ENCODE peak calls at places on chromosomes 5 and 9, in ten cellular contexts. Z is hepatocyte; P is stimulated activated CD4-positive, alpha-beta T cell treated with anti-CD3 and anti-CD28 coated beads, TNF-alpha, amount 100 ng/mL, for 4 hours; J is head of caudate nucleus; N is ovary; K is endothelial cell; A is GM10248; D is NCI-H1694 treated with DMSO at 0.1 percent for 48 hours; R is SK-N-DZ; I is GM23248. T is an unnamed sample.
A peak's percentile ranks its signal among the peaks of the same experiment; 100 is the strongest.

GRCh38 chr9:104091708-104092107 is 2.4 kb upstream of the SMC2 start:
- DNase-seq in N (no peak), D (no peak), A (peak; percentile 18), P (no peak), R (no peak), I (peak; percentile 67), Z (no peak), J (no peak), K (no peak), T (no peak)

GRCh38 chr9:112535811-112536210 is 49.2 kb downstream of the KIAA1958 start:
- DNase-seq in Z (no peak), R (no peak), K (no peak), J (no peak), D (no peak), N (no peak), I (peak; percentile 77), P (no peak), A (no peak), T (no peak)

GRCh38 chr5:29197636-29198035 is 1995.8 kb upstream of the CDH6 start:
- DNase-seq in I (no peak), N (no peak), J (no peak), R (no peak), P (no peak), K (no peak), A (no peak), Z (no peak), D (no peak), T (no peak)

GRCh38 chr5:52339285-52339684 is 448.4 kb upstream of the ITGA1 start:
- DNase-seq in A (no peak), Z (no peak), R (no peak), I (no peak), P (no peak), N (no peak), D (no peak), K (no peak), J (no peak), T (no peak)

GRCh38 chr5:113336975-113337374 is 97.8 kb downstream of the TSSK1B start:
- DNase-seq in J (no peak), Z (peak; percentile 56), D (no peak), I (peak; percentile 78), N (no peak), K (peak; percentile 30), R (peak; percentile 85), A (no peak), P (no peak), T (peak; percentile 73)

GRCh38 chr5:181189962-181190710 is 14.9 kb downstream of the TRIM7 start:
- DNase-seq in P (no peak), N (peak; percentile 30), A (no peak), R (no peak), K (peak; percentile 34), I (peak; percentile 35), Z (peak; percentile 35), D (no peak), J (no peak), T (peak; percentile 51)

GRCh38 chr5:171351674-171352073 is 36.0 kb upstream of the NPM1 start:
- DNase-seq in P (no peak), Z (no peak), J (no peak), D (no peak), A (no peak), R (no peak), N (no peak), K (no peak), I (peak; percentile 40), T (no peak)

GRCh38 chr5:132046915-132047314 is 13.5 kb upstream of the IL3 start:
- DNase-seq in Z (no peak), A (no peak), D (no peak), J (no peak), R (no peak), N (no peak), P (no peak), I (no peak), K (no peak), T (no peak)

GRCh38 chr5:38835887-38836286 is 9.9 kb upstream of the OSMR start:
- DNase-seq in R (no peak), K (no peak), A (no peak), N (no peak), D (no peak), P (no peak), Z (no peak), I (peak; percentile 68), J (no peak), T (no peak)

GRCh38 chr5:56279979-56280378 is 46.8 kb upstream of the ANKRD55 start:
- DNase-seq in Z (no peak), R (no peak), J (no peak), A (no peak), D (no peak), I (peak; percentile 67), P (no peak), N (no peak), K (no peak), T (no peak)

GRCh38 chr5:159947708-159948358 is 31.6 kb downstream of the ADRA1B start:
- DNase-seq in J (no peak), A (no peak), R (peak; percentile 7), K (no peak), P (no peak), Z (peak; percentile 25), N (no peak), D (no peak), I (peak; percentile 70), T (no peak)

GRCh38 chr9:534886-535285 is 306.6 kb upstream of the DMRT1 start:
- DNase-seq in D (no peak), N (no peak), Z (no peak), R (no peak), I (no peak), J (peak; percentile 85), K (no peak), P (no peak), A (no peak), T (no peak)

GRCh38 chr9:27398982-27399653 is 102.2 kb upstream of the EQTN start:
- DNase-seq in J (no peak), A (no peak), N (no peak), K (no peak), P (no peak), D (no peak), R (no peak), I (no peak), Z (no peak), T (no peak)

GRCh38 chr5:7927466-7928375 is 58.8 kb downstream of the MTRR start:
- DNase-seq in R (peak; percentile 57), D (peak; percentile 79), J (peak; percentile 51), N (peak; percentile 20), Z (peak; percentile 79), P (no peak), K (peak; percentile 67), I (peak; percentile 76), A (peak; percentile 77), T (peak; percentile 84)

GRCh38 chr5:139982157-139982974 is 60.7 kb downstream of the NRG2 start:
- DNase-seq in P (no peak), I (peak; percentile 29), R (peak; percentile 36), D (no peak), K (no peak), N (peak; percentile 51), Z (peak; percentile 54), J (peak; percentile 34), A (no peak), T (peak; percentile 82)

GRCh38 chr5:132427285-132428146 is 58.0 kb downstream of the SLC22A5 start:
- DNase-seq in J (no peak), Z (peak; percentile 76), R (peak; percentile 50), K (no peak), P (no peak), D (no peak), N (no peak), A (peak; percentile 58), I (peak; percentile 30), T (peak; percentile 68)

GRCh38 chr5:6328173-6328572 is 50.2 kb downstream of the MED10 start:
- DNase-seq in J (no peak), A (no peak), D (no peak), I (peak; percentile 31), K (peak; percentile 65), R (no peak), Z (peak; percentile 64), P (no peak), N (no peak), T (peak; percentile 91)

GRCh38 chr9:102124465-102124864 is 386.0 kb upstream of the GRIN3A start:
- DNase-seq in K (no peak), D (no peak), Z (no peak), A (no peak), I (no peak), J (no peak), P (no peak), N (no peak), R (no peak), T (no peak)

GRCh38 chr9:6673326-6674025 is 27.9 kb upstream of the GLDC start:
- DNase-seq in P (no peak), D (no peak), R (no peak), N (no peak), K (no peak), J (no peak), A (no peak), Z (no peak), I (no peak), T (no peak)

GRCh38 chr5:32707394-32707997 is 3.6 kb upstream of the NPR3 start:
- DNase-seq in K (no peak), N (no peak), A (peak; percentile 25), Z (peak; percentile 40), D (peak; percentile 29), P (no peak), I (peak; percentile 56), R (peak; percentile 32), J (no peak), T (peak; percentile 72)

GRCh38 chr5:172453206-172453985 is 929 bp downstream of the SH3PXD2B start:
- DNase-seq in A (no peak), I (peak; percentile 87), P (no peak), D (peak; percentile 43), R (peak; percentile 84), N (peak; percentile 65), Z (peak; percentile 89), K (peak; percentile 63), J (no peak), T (peak; percentile 94)

GRCh38 chr9:97852399-97853055 is 499 bp upstream of the FOXE1 start:
- DNase-seq in K (no peak), Z (no peak), R (no peak), P (no peak), D (no peak), A (no peak), J (no peak), I (no peak), N (no peak), T (no peak)

GRCh38 chr9:37037137-37037743 is 3.2 kb upstream of the PAX5 start:
- DNase-seq in N (no peak), R (no peak), P (no peak), A (peak; percentile 30), D (no peak), K (no peak), J (no peak), Z (no peak), I (no peak), T (peak; percentile 66)

GRCh38 chr5:39760385-39761198 is 335.8 kb upstream of the DAB2 start:
- DNase-seq in P (no peak), I (peak; percentile 94), Z (no peak), D (no peak), N (no peak), A (no peak), J (no peak), K (no peak), R (no peak), T (no peak)

GRCh38 chr9:35738186-35738585 is 5.7 kb downstream of the CREB3 start:
- DNase-seq in J (no peak), R (no peak), A (no peak), P (no peak), N (no peak), D (no peak), I (no peak), Z (no peak), K (no peak), T (no peak)

GRCh38 chr5:6632324-6632930 is 417 bp downstream of the NSUN2 start:
- DNase-seq in R (no peak), Z (no peak), P (no peak), K (no peak), J (no peak), D (no peak), N (no peak), A (no peak), I (peak; percentile 76), T (peak; percentile 62)

GRCh38 chr9:107648153-107648716 is 158.7 kb upstream of the KLF4 start:
- DNase-seq in K (no peak), R (no peak), I (peak; percentile 52), P (no peak), Z (no peak), D (no peak), J (no peak), N (no peak), A (no peak), T (peak; percentile 60)

GRCh38 chr9:120776788-120777187 is 16.4 kb downstream of the FBXW2 start:
- DNase-seq in N (no peak), Z (no peak), D (no peak), R (no peak), I (no peak), J (no peak), A (no peak), P (no peak), K (no peak), T (no peak)

T was measured in left kidney.